ENCODE peak calls at places on chromosomes 16 and 17, in seven cellular contexts. G is psoas muscle, A is HFFc6, E is cardiac fibroblast, I is fibroblast of lung, V is Peyer's patch, D is esophagus squamous epithelium. R is an unnamed sample.

GRCh38 chr16:48165961-48166578 is 10.3 kb upstream of the ABCC12 start:
- DNase-seq in G (no peak), A (peak; percentile 47), E (peak; percentile 5), I (peak; percentile 13), V (no peak), D (no peak), R (peak; percentile 7)

GRCh38 chr17:9016941-9017552 is 4.3 kb upstream of the NTN1 start:
- DNase-seq in G (no peak), A (no peak), E (no peak), I (no peak), V (no peak), D (no peak), R (no peak)

GRCh38 chr17:50721194-50722010 is 2.0 kb downstream of the LUC7L3 start:
- DNase-seq in G (no peak), A (no peak), E (no peak), I (no peak), V (no peak), D (no peak), R (no peak)

GRCh38 chr17:44546711-44547606 is 10.3 kb upstream of the FZD2 start:
- DNase-seq in G (no peak), A (peak; percentile 49), E (peak; percentile 66), I (peak; percentile 63), V (no peak), D (no peak), R (peak; percentile 53)

GRCh38 chr17:5950871-5951270 is 119.3 kb upstream of the WSCD1 start:
- DNase-seq in G (no peak), A (no peak), E (no peak), I (no peak), V (no peak), D (no peak), R (no peak)

GRCh38 chr16:82042144-82042543 is 7.1 kb downstream of the HSD17B2 start:
- DNase-seq in G (no peak), A (no peak), E (no peak), I (no peak), V (no peak), D (no peak), R (no peak)

GRCh38 chr17:49063652-49064051 is 66.5 kb downstream of the IGF2BP1 start:
- DNase-seq in G (no peak), A (no peak), E (peak; percentile 43), I (no peak), V (no peak), D (no peak), R (no peak)

GRCh38 chr16:47858333-47859067 is 297.3 kb downstream of the ABCC12 start:
- DNase-seq in G (no peak), A (no peak), E (no peak), I (no peak), V (no peak), D (no peak), R (no peak)

GRCh38 chr17:14352139-14352538 is 51.3 kb downstream of the HS3ST3B1 start:
- DNase-seq in G (no peak), A (no peak), E (no peak), I (peak; percentile 41), V (no peak), D (no peak), R (no peak)

GRCh38 chr17:18139949-18140348 is 31.4 kb downstream of the MYO15A start:
- DNase-seq in G (no peak), A (peak; percentile 15), E (peak; percentile 32), I (peak; percentile 20), V (no peak), D (no peak), R (no peak)

GRCh38 chr17:44033841-44034408 is 19.2 kb upstream of the TMEM101 start:
- DNase-seq in G (no peak), A (no peak), E (no peak), I (no peak), V (no peak), D (no peak), R (no peak)

GRCh38 chr17:7176870-7177209 is 2.3 kb downstream of the ASGR1 start:
- DNase-seq in G (no peak), A (no peak), E (peak; percentile 24), I (no peak), V (no peak), D (no peak), R (no peak)

GRCh38 chr17:37490638-37491614 is 1.2 kb downstream of the DUSP14 start:
- DNase-seq in G (peak; percentile 69), A (peak; percentile 84), E (peak; percentile 85), I (peak; percentile 84), V (no peak), D (no peak), R (peak; percentile 84)

GRCh38 chr16:11155284-11155806 is 100.7 kb downstream of the SOCS1 start:
- DNase-seq in G (no peak), A (peak; percentile 92), E (peak; percentile 68), I (peak; percentile 93), V (peak; percentile 39), D (no peak), R (peak; percentile 67)

GRCh38 chr16:82995927-82996441 is 369.2 kb downstream of the CDH13 start:
- DNase-seq in G (no peak), A (peak; percentile 62), E (peak; percentile 93), I (peak; percentile 92), V (no peak), D (no peak), R (peak; percentile 88)

GRCh38 chr17:43068570-43069367 is 43.7 kb downstream of the RND2 start:
- DNase-seq in G (no peak), A (no peak), E (no peak), I (no peak), V (no peak), D (no peak), R (no peak)

GRCh38 chr16:86553356-86553755 is 1.7 kb downstream of the MTHFSD start:
- DNase-seq in G (no peak), A (no peak), E (no peak), I (no peak), V (no peak), D (no peak), R (no peak)

GRCh38 chr16:13919330-13919682 is 648 bp upstream of the ERCC4 start:
- DNase-seq in G (no peak), A (peak; percentile 55), E (peak; percentile 77), I (peak; percentile 70), V (no peak), D (no peak), R (no peak)

GRCh38 chr17:82300228-82300627 is 17.2 kb downstream of the CD7 start:
- DNase-seq in G (no peak), A (no peak), E (no peak), I (no peak), V (no peak), D (no peak), R (no peak)

GRCh38 chr17:32157225-32157624 is 14.9 kb downstream of the RHOT1 start:
- DNase-seq in G (no peak), A (peak; percentile 53), E (peak; percentile 39), I (peak; percentile 47), V (no peak), D (no peak), R (peak; percentile 57)

GRCh38 chr17:3727041-3727440 is 3.3 kb downstream of the HASPIN start:
- DNase-seq in G (no peak), A (no peak), E (no peak), I (no peak), V (no peak), D (no peak), R (no peak)

GRCh38 chr17:82917656-82918345 is 78.0 kb upstream of the ZNF750 start:
- DNase-seq in G (no peak), A (no peak), E (peak; percentile 51), I (no peak), V (no peak), D (no peak), R (peak; percentile 33)

GRCh38 chr17:44916781-44917241 is 1.5 kb upstream of the GFAP start:
- DNase-seq in G (no peak), A (no peak), E (peak; percentile 83), I (peak; percentile 32), V (no peak), D (no peak), R (no peak)

DNA sequence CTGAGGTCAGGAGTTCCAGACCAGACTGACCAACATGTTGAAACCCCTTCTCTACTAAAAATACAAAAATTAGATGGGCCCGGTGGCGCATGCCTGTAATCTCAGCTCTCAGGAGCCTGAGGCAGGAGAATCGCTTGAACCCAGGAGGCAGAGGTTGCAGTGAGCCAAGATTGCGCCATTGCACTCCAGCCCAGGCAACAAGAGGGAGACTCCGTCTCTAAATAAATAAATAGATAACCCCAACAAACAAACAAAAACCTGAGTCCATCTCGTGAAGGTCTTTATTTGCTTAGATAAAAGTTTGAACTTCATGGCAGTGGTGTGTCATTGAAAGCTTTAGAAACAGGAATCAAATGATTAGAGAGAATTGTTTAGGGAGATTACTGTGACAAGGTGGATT is 167.4 kb downstream of the BCAS3 start:
- DNase-seq in G (no peak), A (no peak), E (no peak), I (no peak), V (no peak), D (no peak), R (no peak)
- TF ChIP-seq CTCF in G (no peak), A (no peak), E (no peak), I (no peak), V (no peak), D (no peak), R (no peak)

DNA sequence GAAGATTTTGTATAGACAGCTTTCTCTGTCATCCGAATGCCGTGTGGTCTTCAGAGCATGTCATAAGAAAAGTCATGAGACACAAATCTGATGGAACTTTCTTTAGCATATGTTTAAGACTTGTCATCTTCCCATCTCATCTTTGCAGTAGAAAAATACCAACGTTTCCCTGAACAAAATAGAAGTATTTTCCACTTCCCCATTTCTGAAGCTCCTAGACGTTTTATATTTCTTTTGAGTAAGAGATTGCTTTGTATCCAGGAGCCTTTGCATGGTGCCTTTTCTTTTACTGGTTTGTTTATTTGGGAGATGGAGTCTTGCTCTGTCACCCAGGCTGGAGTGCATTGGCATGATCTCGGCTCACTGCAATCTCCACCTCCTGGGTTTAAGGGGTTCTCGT is 235.1 kb downstream of the PRKCA start:
- DNase-seq in G (no peak), A (no peak), E (no peak), I (no peak), V (no peak), D (no peak), R (no peak)
- TF ChIP-seq CTCF in G (no peak), A (no peak), E (no peak), I (no peak), V (no peak), D (no peak), R (no peak)

DNA sequence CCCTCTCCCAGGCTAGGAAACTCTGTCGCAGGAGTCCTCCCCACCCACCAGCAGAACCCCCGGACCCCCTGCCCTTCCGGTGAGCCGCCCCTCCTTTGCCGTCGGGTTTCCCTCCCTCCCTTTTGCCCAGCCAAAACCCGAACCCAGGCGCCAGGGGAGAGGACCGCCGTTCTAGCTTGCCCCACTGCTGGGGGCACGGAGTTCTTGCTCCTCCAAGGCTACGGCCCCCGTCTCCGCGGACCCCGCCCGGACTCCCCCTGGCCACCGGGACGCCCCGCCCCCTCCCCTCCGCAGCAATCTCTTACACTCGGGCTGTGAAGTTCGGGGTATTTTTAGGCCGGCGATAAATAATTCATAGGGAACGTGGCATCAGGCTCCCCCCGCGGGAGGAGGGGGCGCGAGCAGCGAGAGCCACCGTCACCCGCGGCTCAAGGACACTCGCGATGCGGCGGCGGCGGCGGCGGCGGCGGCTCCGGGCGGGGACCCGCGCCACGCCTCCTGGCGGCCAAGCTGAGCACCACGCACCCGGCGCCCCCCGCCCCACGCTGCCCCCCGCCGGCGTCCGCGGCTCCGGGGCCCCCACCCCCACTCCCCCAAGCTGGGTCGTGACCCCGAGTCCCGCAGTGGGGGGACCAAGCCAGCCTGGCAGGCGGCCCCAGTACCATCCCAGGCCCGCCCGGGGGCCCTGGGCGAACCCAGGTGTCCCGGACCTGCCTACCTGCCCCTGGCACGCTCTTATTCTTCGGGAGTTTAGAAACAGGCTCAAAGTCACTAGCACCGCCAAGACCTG is at the start of gene GRIN2C:
- DNase-seq in G (no peak), A (no peak), E (no peak), I (no peak), V (no peak), D (no peak), R (no peak)
- TF ChIP-seq CTCF in G (peak; percentile 46), A (peak; percentile 68), E (no peak), I (no peak), V (peak; percentile 21), D (peak; percentile 27), R (peak; percentile 1)

GRCh38 chr17:29193146-29193545 is 12.9 kb upstream of the MYO18A start:
- DNase-seq in G (no peak), A (no peak), E (no peak), I (no peak), V (no peak), D (no peak), R (no peak)
- TF ChIP-seq CTCF in G (no peak), A (no peak), E (no peak), I (no peak), V (no peak), D (no peak), R (no peak)